ENCODE peak calls at places on chromosomes 1 and 21, in four cellular contexts. Y, E, Z and S are unnamed samples.

GRCh38 chr1:7703321-7704213 is 67.5 kb upstream of the VAMP3 start:
- DNase-seq in Y (no peak), E (peak), Z (no peak), S (peak)

GRCh38 chr1:157045251-157046218 is at the start of gene ARHGEF11:
- DNase-seq in Y (peak), E (peak), Z (peak), S (peak)

GRCh38 chr1:234621657-234622335 is 11.8 kb upstream of the IRF2BP2 start:
- DNase-seq in Y (no peak), E (no peak), Z (peak), S (no peak)

GRCh38 chr21:44078411-44078981 is 28.7 kb upstream of the PWP2 start:
- DNase-seq in Y (no peak), E (no peak), Z (no peak), S (no peak)

GRCh38 chr1:38274974-38275373 is 228.4 kb upstream of the POU3F1 start:
- DNase-seq in Y (no peak), E (no peak), Z (no peak), S (no peak)

GRCh38 chr1:35556494-35557117 is 597 bp downstream of the KIAA0319L start:
- DNase-seq in Y (no peak), E (no peak), Z (no peak), S (no peak)

GRCh38 chr1:54158071-54158470 is 5.3 kb upstream of the CDCP2 start:
- DNase-seq in Y (peak), E (no peak), Z (peak), S (peak)

GRCh38 chr1:162019006-162019405 is 4.7 kb downstream of the OLFML2B start:
- DNase-seq in Y (no peak), E (no peak), Z (peak), S (peak)

GRCh38 chr21:16773206-16773605 is 739.6 kb upstream of the CXADR start:
- DNase-seq in Y (no peak), E (no peak), Z (peak), S (no peak)

GRCh38 chr1:189158155-189158554 is 1319.5 kb downstream of the BRINP3 start:
- DNase-seq in Y (no peak), E (no peak), Z (no peak), S (no peak)
- TF ChIP-seq CTCF in Y (no peak), E (no peak), Z (no peak), S (no peak)

GRCh38 chr1:6490181-6491075 is 1.0 kb downstream of the PLEKHG5 start:
- DNase-seq in Y (peak), E (peak), Z (peak), S (peak)
- TF ChIP-seq CTCF in Y (no peak), E (peak), Z (no peak), S (no peak)

DNA sequence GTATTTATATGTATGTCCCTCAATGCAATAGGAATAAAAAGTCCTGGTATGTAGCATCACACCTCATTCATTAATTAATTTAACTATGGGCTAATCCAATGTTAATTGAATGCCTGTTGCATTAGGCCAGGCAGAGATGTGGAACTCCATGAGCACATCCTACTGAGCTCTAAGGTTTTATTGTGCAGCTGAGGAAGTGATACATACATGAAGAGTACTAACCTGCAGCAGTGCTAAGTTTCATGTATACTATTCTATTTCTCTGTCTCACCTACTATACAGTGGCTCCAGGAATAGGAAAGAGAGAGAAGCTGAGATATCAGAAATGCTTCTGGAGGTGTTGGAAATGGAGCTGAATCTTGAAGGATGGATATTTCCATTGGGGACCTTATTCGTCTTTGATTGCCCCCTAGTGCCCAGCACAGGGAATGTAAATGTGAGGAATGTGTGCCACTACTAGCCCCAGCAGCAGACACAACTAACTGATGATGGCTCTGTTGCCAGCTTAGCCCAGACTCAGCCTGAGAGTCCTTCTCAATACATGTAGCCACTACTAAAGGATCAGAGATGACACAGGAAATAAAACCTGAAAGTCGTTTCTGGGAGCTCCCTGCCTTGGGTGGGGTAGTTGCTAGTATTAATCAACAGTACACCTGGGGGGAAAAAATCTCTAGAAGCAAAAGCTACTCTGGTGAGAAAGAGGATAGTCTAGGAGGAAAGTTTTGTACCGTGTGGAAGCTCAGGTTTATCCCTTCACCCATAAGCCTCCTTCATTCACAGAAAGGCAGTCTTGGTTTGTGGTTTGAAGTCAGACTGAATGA is 173.3 kb upstream of the FOXD3 start:
- DNase-seq in Y (peak), E (peak), Z (peak), S (peak)
- TF ChIP-seq CTCF in Y (peak), E (peak), Z (peak), S (peak)

GRCh38 chr1:160544647-160545046 is 21.6 kb upstream of the SLAMF6 start:
- DNase-seq in Y (peak), E (no peak), Z (peak), S (no peak)
- TF ChIP-seq CTCF in Y (peak), E (no peak), Z (peak), S (no peak)

GRCh38 chr1:67120855-67121619 is 13.7 kb downstream of the C1orf141 start:
- DNase-seq in Y (no peak), E (no peak), Z (no peak), S (no peak)

GRCh38 chr1:67114162-67114561 is 20.6 kb downstream of the C1orf141 start:
- DNase-seq in Y (no peak), E (no peak), Z (no peak), S (no peak)

GRCh38 chr1:67118191-67118590 is 16.6 kb downstream of the C1orf141 start:
- DNase-seq in Y (no peak), E (no peak), Z (no peak), S (no peak)
- TF ChIP-seq CTCF in Y (no peak), E (no peak), Z (no peak), S (no peak)

GRCh38 chr1:224922404-224923164 is 6.9 kb upstream of the DNAH14 start:
- DNase-seq in Y (peak), E (no peak), Z (peak), S (peak)
- TF ChIP-seq CTCF in Y (peak), E (peak), Z (peak), S (peak)

GRCh38 chr1:115140442-115141144 is 51.3 kb upstream of the TSPAN2 start:
- DNase-seq in Y (no peak), E (no peak), Z (no peak), S (no peak)

GRCh38 chr1:115145221-115145620 is 55.9 kb upstream of the TSPAN2 start:
- DNase-seq in Y (no peak), E (no peak), Z (no peak), S (no peak)

GRCh38 chr1:115141145-115141454 is 51.8 kb upstream of the TSPAN2 start:
- DNase-seq in Y (no peak), E (no peak), Z (no peak), S (no peak)

GRCh38 chr1:115144176-115144575 is 54.9 kb upstream of the TSPAN2 start:
- DNase-seq in Y (no peak), E (no peak), Z (no peak), S (no peak)

DNA sequence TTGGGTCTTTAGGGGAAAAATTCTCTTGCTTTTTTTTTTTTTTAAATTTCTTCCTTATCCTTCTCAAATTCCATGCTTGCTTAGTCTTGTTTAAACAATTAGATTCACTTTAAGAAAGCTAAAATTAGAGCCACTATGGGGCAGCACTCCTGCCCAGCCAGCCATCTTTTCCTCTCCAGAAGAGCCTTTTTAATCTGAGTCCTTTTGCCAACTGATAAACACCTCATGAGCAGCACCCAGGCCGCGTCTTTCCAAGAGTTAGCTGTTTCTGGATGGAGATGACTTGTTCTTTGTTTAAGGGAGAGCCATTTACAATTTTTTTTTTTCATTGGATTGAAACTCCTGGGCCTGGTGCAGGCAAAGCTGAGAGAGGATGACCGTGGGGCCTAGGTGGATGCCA is 53.3 kb upstream of the TSPAN2 start:
- DNase-seq in Y (no peak), E (no peak), Z (peak), S (no peak)
- TF ChIP-seq CTCF in Y (no peak), E (no peak), Z (peak), S (no peak)

GRCh38 chr1:110963666-110964399 is at the start of gene LRIF1:
- DNase-seq in Y (peak), E (peak), Z (peak), S (peak)
- TF ChIP-seq CTCF in Y (no peak), E (no peak), Z (peak), S (no peak)

DNA sequence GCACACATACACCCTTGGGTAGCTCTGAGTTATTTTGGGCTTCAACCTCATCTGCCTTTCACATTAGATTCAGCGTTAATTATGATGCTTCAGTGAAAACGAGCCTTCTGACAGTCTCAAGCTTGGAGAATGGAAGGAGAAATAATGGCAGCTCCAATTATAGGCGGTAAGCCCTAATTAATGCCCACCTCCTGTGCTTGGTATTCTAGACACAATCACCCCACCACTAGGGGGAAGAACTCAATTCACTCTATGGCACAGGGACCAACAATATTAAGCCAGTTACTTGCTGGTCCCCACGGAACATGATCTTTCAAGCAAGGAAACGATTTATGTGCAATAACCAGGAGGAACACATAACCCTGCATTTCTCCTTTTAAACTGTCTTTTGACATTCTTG is 397.9 kb downstream of the BRINP2 start:
- DNase-seq in Y (peak), E (no peak), Z (no peak), S (no peak)
- TF ChIP-seq CTCF in Y (no peak), E (no peak), Z (no peak), S (peak)